ENCODE peak calls at places on chromosomes 5 and 9, in four cellular contexts. A is aorta; J is adipocyte; O is effector memory CD4-positive, alpha-beta T cell. E is an unnamed sample.
A peak's percentile ranks its signal among the peaks of the same experiment; 100 is the strongest.

GRCh38 chr9:136284951-136285350 is 18.9 kb downstream of the CCDC187 start:
- DNase-seq in A (no peak), J (no peak), O (no peak), E (no peak)

GRCh38 chr9:73042155-73042554 is 89.3 kb upstream of the ALDH1A1 start:
- DNase-seq in A (no peak), J (peak; percentile 58), O (no peak), E (no peak)

GRCh38 chr5:32275421-32275765 is 37.3 kb downstream of the MTMR12 start:
- DNase-seq in A (no peak), J (peak; percentile 23), O (no peak), E (no peak)

GRCh38 chr5:136174021-136174659 is 18.8 kb downstream of the SMIM32 start:
- DNase-seq in A (no peak), J (peak; percentile 66), O (no peak), E (no peak)

GRCh38 chr5:145887976-145888574 is 15.3 kb upstream of the GRXCR2 start:
- DNase-seq in A (no peak), J (peak; percentile 63), O (no peak), E (no peak)

GRCh38 chr9:134811673-134812668 is 68.6 kb upstream of the FCN2 start:
- DNase-seq in A (no peak), J (peak; percentile 82), O (no peak), E (no peak)

GRCh38 chr9:79662553-79662956 is 90.8 kb downstream of the TLE4 start:
- DNase-seq in A (no peak), J (peak; percentile 72), O (no peak), E (no peak)

GRCh38 chr5:61245486-61245885 is 83.2 kb upstream of the SMIM15 start:
- DNase-seq in A (no peak), J (peak; percentile 31), O (no peak), E (no peak)

GRCh38 chr9:132683873-132684272 is 13.6 kb downstream of the GTF3C4 start:
- DNase-seq in A (no peak), J (no peak), O (no peak), E (no peak)

GRCh38 chr5:73370620-73371583 is 77.7 kb downstream of the FOXD1 start:
- DNase-seq in A (no peak), J (peak; percentile 72), O (no peak), E (no peak)

GRCh38 chr5:132238169-132238744 is 10.6 kb upstream of the P4HA2 start:
- DNase-seq in A (peak; percentile 80), J (peak; percentile 90), O (peak; percentile 32), E (no peak)

GRCh38 chr5:21613971-21614488 is 1239.1 kb downstream of the CDH12 start:
- DNase-seq in A (no peak), J (no peak), O (no peak), E (no peak)

GRCh38 chr9:26524225-26524624 is 368.4 kb downstream of the CAAP1 start:
- DNase-seq in A (peak; percentile 60), J (no peak), O (no peak), E (no peak)

GRCh38 chr5:74199436-74200210 is 440.9 kb downstream of the ENC1 start:
- DNase-seq in A (no peak), J (peak; percentile 53), O (no peak), E (no peak)

GRCh38 chr5:2575292-2575691 is 176.2 kb downstream of the IRX2 start:
- DNase-seq in A (no peak), J (no peak), O (no peak), E (no peak)

DNA sequence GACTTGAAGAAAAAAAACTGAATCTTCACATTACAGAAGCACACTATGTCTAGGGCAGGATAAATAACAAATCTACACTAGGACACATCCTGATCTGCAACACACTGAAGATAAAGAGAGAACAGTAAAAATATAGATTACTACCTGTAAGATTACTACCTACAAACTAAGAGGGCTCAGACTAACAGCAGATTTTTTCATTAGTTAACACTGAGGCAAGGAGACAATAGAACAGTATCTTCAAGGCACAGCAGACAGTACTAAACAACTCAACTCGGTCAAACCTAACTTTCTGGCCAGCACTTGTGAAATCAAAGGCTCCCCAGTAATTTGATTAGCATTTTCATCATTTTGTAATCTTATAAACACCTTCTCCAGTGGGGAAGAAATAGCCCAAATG is 46.5 kb downstream of the TEX10 start:
- DNase-seq in A (no peak), J (no peak), O (no peak), E (no peak)
- H3K36me3 ChIP-seq in A (peaks cover 3% of the 10 kb centered on the region), J (peaks cover 44% of the 10 kb centered on the region), O (peaks cover 45% of the 10 kb centered on the region), E (peaks cover 5% of the 10 kb centered on the region)

GRCh38 chr5:124652514-124652819 is 94.0 kb downstream of the ZNF608 start:
- DNase-seq in A (no peak), J (peak; percentile 14), O (no peak), E (no peak)
- H3K4me1 ChIP-seq in A (no peaks in the 10 kb centered on the region), J (peaks cover 59% of the 10 kb centered on the region), O (peaks cover 13% of the 10 kb centered on the region), E (peaks cover 38% of the 10 kb centered on the region)

DNA sequence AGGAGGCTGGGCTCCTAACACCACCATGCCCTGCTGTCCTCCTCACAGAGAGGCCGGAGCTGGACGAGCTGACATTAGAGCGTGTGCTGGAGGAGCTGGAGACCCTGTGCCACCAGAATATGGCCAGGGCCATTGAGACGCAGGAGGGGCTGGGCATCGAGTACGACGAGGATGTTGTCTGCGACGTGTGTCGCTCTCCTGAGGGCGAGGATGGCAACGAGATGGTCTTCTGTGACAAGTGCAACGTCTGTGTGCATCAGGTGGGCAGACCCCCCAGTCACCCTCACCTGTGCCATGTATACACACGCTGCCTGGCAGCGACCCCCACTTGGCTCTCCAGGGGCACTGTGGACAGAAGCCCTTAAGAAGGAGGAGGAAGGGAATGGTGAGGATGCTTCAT is 35.2 kb downstream of the JADE2 start:
- DNase-seq in A (no peak), J (no peak), O (no peak), E (no peak)
- H3K36me3 ChIP-seq in A (peaks cover 11% of the 10 kb centered on the region), J (peaks cover 66% of the 10 kb centered on the region), O (peaks cover 75% of the 10 kb centered on the region), E (peaks cover 74% of the 10 kb centered on the region)

GRCh38 chr5:177505075-177505474 is 4.6 kb downstream of the DOK3 start:
- DNase-seq in A (no peak), J (no peak), O (no peak), E (no peak)
- H3K4me1 ChIP-seq in A (no peaks in the 10 kb centered on the region), J (no peaks in the 10 kb centered on the region), O (peaks cover 4% of the 10 kb centered on the region), E (peaks cover 37% of the 10 kb centered on the region)

DNA sequence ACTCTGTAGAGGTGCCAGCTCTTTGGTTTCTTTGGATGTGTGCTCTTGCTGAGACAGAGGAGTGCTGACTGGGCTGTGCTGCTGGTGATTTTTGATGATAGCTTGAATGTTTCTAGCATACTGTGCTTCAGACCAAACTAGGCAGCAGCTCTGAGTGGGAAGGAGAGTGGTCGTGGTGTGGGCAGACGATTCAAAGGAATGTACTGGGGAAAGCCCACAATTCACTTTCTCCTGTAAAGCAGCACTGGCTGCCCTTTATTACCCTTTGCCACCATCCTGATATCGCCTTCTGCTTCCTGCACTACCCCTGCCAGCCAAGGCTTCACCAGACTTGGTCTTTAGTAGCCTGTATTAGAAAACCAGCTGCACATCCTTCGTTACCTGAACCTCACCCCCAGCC is 45.3 kb downstream of the PRRC2B start:
- DNase-seq in A (no peak), J (no peak), O (no peak), E (no peak)
- H3K36me3 ChIP-seq in A (peaks cover 8% of the 10 kb centered on the region), J (peaks cover 84% of the 10 kb centered on the region), O (peaks cover 83% of the 10 kb centered on the region), E (peaks cover 42% of the 10 kb centered on the region)

E was measured in esophagus squamous epithelium.